ENCODE peak calls at places on chromosome 10, in nine cellular contexts. M is immature natural killer cell; L is cardiac fibroblast; W is LoVo; Q is GM12865; H is activated gamma-delta T cell treated with anti-CD3 and anti-CD28 coated beads, Interleukin-2, amount 50 U/mL, for 16 hours; Z is HFF-Myc; C is skeletal muscle cell; Y is NCI-H2081. J is an unnamed sample.

GRCh38 chr10:128563387-128563786 is 437.2 kb upstream of the MKI67 start:
- DNase-seq in M (no peak), L (no peak), W (no peak), Q (no peak), H (no peak), Z (no peak), C (no peak), Y (no peak), J (no peak)

GRCh38 chr10:43852141-43852540 is 203.5 kb upstream of the ZNF32 start:
- DNase-seq in M (no peak), L (no peak), W (no peak), Q (no peak), H (no peak), Z (no peak), C (no peak), Y (no peak), J (no peak)

GRCh38 chr10:72322280-72323058 is 32.2 kb downstream of the DNAJB12 start:
- DNase-seq in M (no peak), L (peak; percentile 44), W (peak; percentile 61), Q (no peak), H (no peak), Z (no peak), C (no peak), Y (no peak), J (no peak)

GRCh38 chr10:681670-682318 is 7.7 kb downstream of the DIP2C start:
- DNase-seq in M (no peak), L (peak; percentile 16), W (no peak), Q (no peak), H (no peak), Z (no peak), C (no peak), Y (no peak), J (no peak)

GRCh38 chr10:88110822-88111221 is 247.4 kb downstream of the PTEN start:
- DNase-seq in M (no peak), L (no peak), W (no peak), Q (peak; percentile 48), H (no peak), Z (no peak), C (no peak), Y (no peak), J (no peak)

GRCh38 chr10:76329891-76330575 is 898.6 kb downstream of the LRMDA start:
- DNase-seq in M (no peak), L (peak; percentile 72), W (no peak), Q (no peak), H (no peak), Z (no peak), C (no peak), Y (no peak), J (no peak)

GRCh38 chr10:43229208-43230061 is 37.4 kb downstream of the RASGEF1A start:
- DNase-seq in M (peak; percentile 65), L (no peak), W (no peak), Q (no peak), H (peak; percentile 41), Z (no peak), C (no peak), Y (no peak), J (no peak)

GRCh38 chr10:103572597-103573321 is 79.3 kb downstream of the NEURL1 start:
- DNase-seq in M (no peak), L (no peak), W (no peak), Q (no peak), H (no peak), Z (no peak), C (no peak), Y (no peak), J (no peak)

GRCh38 chr10:110629680-110630191 is 14.4 kb upstream of the RBM20 start:
- DNase-seq in M (no peak), L (peak; percentile 55), W (peak; percentile 50), Q (no peak), H (no peak), Z (no peak), C (peak; percentile 58), Y (peak; percentile 41), J (peak; percentile 61)

GRCh38 chr10:59748834-59749233 is 4.4 kb downstream of the MRLN start:
- DNase-seq in M (no peak), L (no peak), W (no peak), Q (peak; percentile 15), H (no peak), Z (no peak), C (no peak), Y (no peak), J (no peak)

GRCh38 chr10:97200616-97201015 is 14.9 kb upstream of the SLIT1 start:
- DNase-seq in M (no peak), L (no peak), W (no peak), Q (peak; percentile 79), H (no peak), Z (no peak), C (no peak), Y (no peak), J (no peak)